ENCODE peak calls at places on chromosomes 5 and 9, in nine cellular contexts. W is tibial artery, Z is neural crest cell, D is lung, G is gastrocnemius medialis, K is BJ, T is lower lobe of right lung, X is astrocyte of the spinal cord, A is HCT116. J is an unnamed sample.

GRCh38 chr9:83013261-83013610 is 49.7 kb downstream of the RASEF start:
- DNase-seq in W (no peak), Z (no peak), D (no peak), G (no peak), K (peak; percentile 23), T (no peak), X (peak; percentile 53), A (no peak), J (no peak)

GRCh38 chr9:36517131-36517530 is 55.6 kb upstream of the MELK start:
- DNase-seq in W (no peak), Z (no peak), D (no peak), G (no peak), K (no peak), T (no peak), X (no peak), A (no peak), J (no peak)

GRCh38 chr9:19102181-19102630 is 498 bp downstream of the HAUS6 start:
- DNase-seq in W (no peak), Z (no peak), D (no peak), G (no peak), K (no peak), T (peak; percentile 59), X (no peak), A (no peak), J (no peak)

GRCh38 chr9:69604568-69605219 is 67.5 kb downstream of the APBA1 start:
- DNase-seq in W (no peak), Z (no peak), D (no peak), G (no peak), K (no peak), T (no peak), X (no peak), A (no peak), J (no peak)

GRCh38 chr9:114629563-114630090 is 18.5 kb downstream of the TMEM268 start:
- DNase-seq in W (no peak), Z (no peak), D (no peak), G (no peak), K (no peak), T (no peak), X (no peak), A (no peak), J (no peak)

GRCh38 chr5:58148366-58148765 is 311.5 kb downstream of the PLK2 start:
- DNase-seq in W (no peak), Z (no peak), D (no peak), G (no peak), K (no peak), T (no peak), X (no peak), A (no peak), J (no peak)

GRCh38 chr9:130933114-130934046 is 5.7 kb downstream of the FIBCD1 start:
- DNase-seq in W (no peak), Z (no peak), D (no peak), G (no peak), K (peak; percentile 45), T (no peak), X (peak; percentile 65), A (no peak), J (no peak)

GRCh38 chr5:64166201-64166959 is 737 bp downstream of the RNF180 start:
- DNase-seq in W (no peak), Z (peak; percentile 4), D (peak; percentile 45), G (no peak), K (no peak), T (no peak), X (peak; percentile 4), A (no peak), J (peak; percentile 21)

GRCh38 chr9:14379280-14379679 is 65.3 kb upstream of the NFIB start:
- DNase-seq in W (no peak), Z (no peak), D (no peak), G (no peak), K (no peak), T (no peak), X (no peak), A (no peak), J (no peak)

GRCh38 chr5:1594336-1595106 is 70.8 kb upstream of the LPCAT1 start:
- DNase-seq in W (peak; percentile 78), Z (peak; percentile 86), D (peak; percentile 85), G (peak; percentile 2), K (no peak), T (peak; percentile 90), X (no peak), A (peak; percentile 74), J (peak; percentile 82)

GRCh38 chr9:92669527-92669889 is 423 bp downstream of the IPPK start:
- DNase-seq in W (no peak), Z (no peak), D (peak; percentile 42), G (peak; percentile 10), K (no peak), T (peak; percentile 60), X (no peak), A (no peak), J (no peak)

GRCh38 chr5:180975338-180975737 is 13.3 kb upstream of the BTNL3 start:
- DNase-seq in W (no peak), Z (no peak), D (no peak), G (no peak), K (no peak), T (no peak), X (no peak), A (no peak), J (no peak)

GRCh38 chr5:120913396-120913795 is 449.3 kb downstream of the PRR16 start:
- DNase-seq in W (no peak), Z (no peak), D (no peak), G (no peak), K (no peak), T (no peak), X (no peak), A (no peak), J (no peak)

GRCh38 chr9:130626249-130626982 is 38.0 kb upstream of the PRDM12 start:
- DNase-seq in W (no peak), Z (peak; percentile 22), D (no peak), G (no peak), K (no peak), T (no peak), X (no peak), A (no peak), J (peak; percentile 43)

GRCh38 chr5:35922468-35922867 is 16.0 kb downstream of the CAPSL start:
- DNase-seq in W (no peak), Z (no peak), D (no peak), G (no peak), K (no peak), T (no peak), X (no peak), A (no peak), J (no peak)
- TF ChIP-seq CTCF in W (no peak), Z (no peak), D (no peak), G (no peak), K (no peak), T (no peak), X (no peak), A (no peak), J (no peak)

DNA sequence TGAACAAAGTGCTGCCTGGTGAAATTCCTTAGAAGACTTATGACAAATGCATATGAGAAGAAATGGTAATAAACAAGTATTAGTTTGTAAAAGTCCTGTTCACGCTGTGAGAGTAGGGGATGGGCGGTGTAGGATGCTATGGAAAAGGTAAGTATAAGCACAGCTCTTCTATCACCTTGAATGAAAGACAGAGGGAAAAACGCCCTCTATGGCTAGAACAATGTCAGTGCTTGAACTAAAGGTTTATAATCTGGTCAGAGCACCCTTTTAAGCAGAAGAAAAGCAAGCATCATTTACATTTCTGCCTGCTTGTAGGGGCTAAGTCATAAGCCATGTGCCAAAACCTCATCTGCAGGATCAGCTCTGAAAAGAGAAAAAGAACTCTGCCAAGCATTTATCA is 115.2 kb downstream of the LHFPL2 start:
- DNase-seq in W (no peak), Z (no peak), D (no peak), G (no peak), K (no peak), T (no peak), X (peak; percentile 51), A (no peak), J (no peak)
- TF ChIP-seq CTCF in W (peak; percentile 31), Z (peak; percentile 58), D (no peak), G (no peak), K (peak; percentile 32), T (peak; percentile 23), X (peak; percentile 47), A (peak; percentile 54), J (peak; percentile 22)

GRCh38 chr9:136223871-136224640 is 19.1 kb upstream of the LHX3 start:
- DNase-seq in W (no peak), Z (no peak), D (no peak), G (no peak), K (no peak), T (no peak), X (no peak), A (no peak), J (no peak)

GRCh38 chr9:136226680-136227410 is 18.8 kb downstream of the QSOX2 start:
- DNase-seq in W (no peak), Z (no peak), D (no peak), G (no peak), K (no peak), T (no peak), X (no peak), A (no peak), J (no peak)

GRCh38 chr9:136222896-136223266 is 18.0 kb upstream of the LHX3 start:
- DNase-seq in W (no peak), Z (no peak), D (no peak), G (no peak), K (no peak), T (no peak), X (no peak), A (no peak), J (no peak)

GRCh38 chr9:136225748-136226679 is 19.6 kb downstream of the QSOX2 start:
- DNase-seq in W (no peak), Z (peak; percentile 66), D (peak; percentile 52), G (no peak), K (no peak), T (peak; percentile 67), X (no peak), A (peak; percentile 46), J (peak; percentile 53)

GRCh38 chr9:136225366-136225747 is 20.3 kb downstream of the QSOX2 start:
- DNase-seq in W (no peak), Z (no peak), D (no peak), G (no peak), K (no peak), T (no peak), X (no peak), A (no peak), J (no peak)
- TF ChIP-seq CTCF in W (no peak), Z (no peak), D (no peak), G (no peak), K (no peak), T (no peak), X (no peak), A (no peak), J (no peak)

GRCh38 chr9:3509926-3510325 is 15.9 kb downstream of the RFX3 start:
- DNase-seq in W (no peak), Z (no peak), D (no peak), G (no peak), K (no peak), T (no peak), X (no peak), A (no peak), J (no peak)

GRCh38 chr9:3511537-3511936 is 14.3 kb downstream of the RFX3 start:
- DNase-seq in W (no peak), Z (no peak), D (no peak), G (no peak), K (no peak), T (no peak), X (no peak), A (no peak), J (no peak)

GRCh38 chr9:3510796-3511195 is 15.0 kb downstream of the RFX3 start:
- DNase-seq in W (no peak), Z (no peak), D (no peak), G (no peak), K (no peak), T (no peak), X (no peak), A (no peak), J (no peak)

GRCh38 chr9:3514786-3515185 is 11.0 kb downstream of the RFX3 start:
- DNase-seq in W (no peak), Z (no peak), D (no peak), G (no peak), K (no peak), T (no peak), X (no peak), A (no peak), J (no peak)

GRCh38 chr9:3513265-3513818 is 12.5 kb downstream of the RFX3 start:
- DNase-seq in W (no peak), Z (no peak), D (no peak), G (no peak), K (no peak), T (no peak), X (no peak), A (no peak), J (no peak)
- TF ChIP-seq CTCF in W (no peak), Z (no peak), D (no peak), G (no peak), K (no peak), T (no peak), X (no peak), A (no peak), J (no peak)

J was measured in heart right ventricle.